ENCODE peak calls at places on chromosome 3, in six cellular contexts. Z is iris pigment epithelial cell; L is RPMI8226; I is IMR-90; H is stimulated activated CD8-positive, alpha-beta memory T cell treated with anti-CD3 and anti-CD28 coated beads, Interleukin-12 subunit alpha, Interleukin-12 subunit beta, amount 100 ng/mL, for 4 hours; E is renal cortical epithelial cell. P is an unnamed sample.
A peak's percentile ranks its signal among the peaks of the same experiment; 100 is the strongest.

GRCh38 chr3:41708176-41708575 is 253.7 kb downstream of the ULK4 start:
- DNase-seq in Z (no peak), L (no peak), I (no peak), H (no peak), E (no peak), P (no peak)

GRCh38 chr3:69823710-69824109 is 84.4 kb downstream of the MITF start:
- DNase-seq in Z (peak; percentile 42), L (no peak), I (peak; percentile 53), H (no peak), E (peak; percentile 16), P (no peak)

GRCh38 chr3:11145888-11146287 is 8.4 kb upstream of the HRH1 start:
- DNase-seq in Z (peak; percentile 80), L (no peak), I (peak; percentile 95), H (no peak), E (peak; percentile 79), P (no peak)

GRCh38 chr3:158918008-158918407 is 116.2 kb downstream of the MFSD1 start:
- DNase-seq in Z (peak; percentile 87), L (peak; percentile 75), I (peak; percentile 29), H (no peak), E (peak; percentile 97), P (no peak)

GRCh38 chr3:9402410-9403228 is 5.2 kb downstream of the SETD5 start:
- DNase-seq in Z (peak; percentile 50), L (no peak), I (peak; percentile 52), H (no peak), E (no peak), P (no peak)

GRCh38 chr3:38108649-38109579 is 28.0 kb downstream of the ACAA1 start:
- DNase-seq in Z (no peak), L (peak; percentile 19), I (no peak), H (no peak), E (no peak), P (peak; percentile 11)

GRCh38 chr3:50658416-50658815 is 16.3 kb upstream of the DOCK3 start:
- DNase-seq in Z (no peak), L (no peak), I (no peak), H (no peak), E (peak; percentile 6), P (no peak)

GRCh38 chr3:126340596-126340942 is 16.6 kb downstream of the KLF15 start:
- DNase-seq in Z (no peak), L (no peak), I (no peak), H (no peak), E (no peak), P (no peak)

GRCh38 chr3:128100638-128101037 is 23.0 kb downstream of the RUVBL1 start:
- DNase-seq in Z (no peak), L (no peak), I (no peak), H (no peak), E (no peak), P (no peak)

GRCh38 chr3:59775781-59776270 is 726.0 kb upstream of the CFAP20DC start:
- DNase-seq in Z (no peak), L (no peak), I (no peak), H (no peak), E (no peak), P (no peak)

GRCh38 chr3:28890373-28890772 is 390.5 kb upstream of the RBMS3 start:
- DNase-seq in Z (no peak), L (no peak), I (no peak), H (no peak), E (no peak), P (no peak)

GRCh38 chr3:21158801-21159564 is 592.0 kb downstream of the ZNF385D start:
- DNase-seq in Z (no peak), L (no peak), I (peak; percentile 3), H (no peak), E (no peak), P (no peak)

GRCh38 chr3:41749988-41750387 is 211.9 kb downstream of the ULK4 start:
- DNase-seq in Z (no peak), L (no peak), I (no peak), H (no peak), E (no peak), P (no peak)

GRCh38 chr3:72141264-72141663 is 356.3 kb upstream of the PROK2 start:
- DNase-seq in Z (no peak), L (no peak), I (no peak), H (no peak), E (no peak), P (no peak)

GRCh38 chr3:190666801-190667200 is 152.9 kb downstream of the IL1RAP start:
- DNase-seq in Z (no peak), L (no peak), I (no peak), H (no peak), E (no peak), P (no peak)

GRCh38 chr3:156750874-156751245 is 75.3 kb upstream of the LEKR1 start:
- DNase-seq in Z (peak; percentile 41), L (no peak), I (peak; percentile 60), H (no peak), E (peak; percentile 44), P (no peak)

GRCh38 chr3:28634019-28634418 is 285.4 kb upstream of the AZI2 start:
- DNase-seq in Z (no peak), L (no peak), I (no peak), H (no peak), E (no peak), P (no peak)

GRCh38 chr3:47057212-47057671 is 77.8 kb downstream of the NBEAL2 start:
- DNase-seq in Z (peak; percentile 35), L (no peak), I (peak; percentile 31), H (peak; percentile 19), E (peak; percentile 33), P (no peak)

GRCh38 chr3:23068016-23068728 is 135.0 kb upstream of the UBE2E2 start:
- DNase-seq in Z (no peak), L (no peak), I (no peak), H (no peak), E (peak; percentile 23), P (no peak)

GRCh38 chr3:120492103-120492502 is 41.3 kb upstream of the FSTL1 start:
- DNase-seq in Z (no peak), L (no peak), I (no peak), H (no peak), E (no peak), P (no peak)

GRCh38 chr3:171376125-171376947 is 83.9 kb downstream of the TNIK start:
- DNase-seq in Z (peak; percentile 82), L (peak; percentile 73), I (peak; percentile 65), H (no peak), E (peak; percentile 94), P (no peak)

GRCh38 chr3:35707904-35708303 is 68.6 kb downstream of the ARPP21 start:
- DNase-seq in Z (peak; percentile 15), L (no peak), I (peak; percentile 0), H (no peak), E (no peak), P (no peak)

GRCh38 chr3:15798533-15799245 is 910 bp upstream of the ANKRD28 start:
- DNase-seq in Z (no peak), L (no peak), I (no peak), H (no peak), E (no peak), P (no peak)

GRCh38 chr3:12476238-12476897 is 7.9 kb upstream of the TSEN2 start:
- DNase-seq in Z (peak; percentile 74), L (no peak), I (peak; percentile 77), H (no peak), E (no peak), P (no peak)

GRCh38 chr3:187743195-187744141 is 1.8 kb downstream of the BCL6 start:
- DNase-seq in Z (peak; percentile 80), L (peak; percentile 17), I (peak; percentile 46), H (peak; percentile 46), E (no peak), P (peak; percentile 36)

GRCh38 chr3:42010530-42010929 is 48.6 kb upstream of the ULK4 start:
- DNase-seq in Z (no peak), L (no peak), I (no peak), H (no peak), E (no peak), P (no peak)

GRCh38 chr3:10004960-10005564 is 18.4 kb upstream of the EMC3 start:
- DNase-seq in Z (no peak), L (no peak), I (no peak), H (no peak), E (no peak), P (no peak)

GRCh38 chr3:158768361-158768787 is 33.5 kb upstream of the MFSD1 start:
- DNase-seq in Z (peak; percentile 84), L (no peak), I (peak; percentile 78), H (no peak), E (peak; percentile 85), P (no peak)

GRCh38 chr3:146646251-146646650 is 41.1 kb upstream of the PLSCR5 start:
- DNase-seq in Z (no peak), L (no peak), I (no peak), H (no peak), E (no peak), P (no peak)

GRCh38 chr3:31412832-31413231 is 119.9 kb upstream of the STT3B start:
- DNase-seq in Z (peak; percentile 58), L (no peak), I (peak; percentile 47), H (no peak), E (no peak), P (no peak)

P was measured in activated B cell treated with CpG ODN at 0.5 μM for 24 hours.